ENCODE peak calls at places on chromosomes 16 and 17, in nine cellular contexts. M, A, I, N, B, J, R, E and G are unnamed samples.
A peak's percentile ranks its signal among the peaks of the same experiment; 100 is the strongest.

GRCh38 chr17:63841350-63842172 is 924 bp downstream of the SMARCD2 start:
- DNase-seq in M (peak; percentile 61), A (peak; percentile 60), I (peak; percentile 65), N (peak; percentile 64), B (peak; percentile 60), J (no peak), R (peak; percentile 34), E (peak; percentile 54), G (peak; percentile 83)

GRCh38 chr16:22369221-22369811 is 5.1 kb downstream of the CDR2 start:
- DNase-seq in M (no peak), A (no peak), I (no peak), N (no peak), B (no peak), J (no peak), R (peak; percentile 79), E (no peak), G (no peak)

GRCh38 chr16:51050379-51050710 is 100.7 kb downstream of the SALL1 start:
- DNase-seq in M (no peak), A (no peak), I (no peak), N (no peak), B (no peak), J (no peak), R (no peak), E (no peak), G (peak; percentile 60)

GRCh38 chr16:85687651-85688471 is 893 bp downstream of the GINS2 start:
- DNase-seq in M (no peak), A (no peak), I (peak; percentile 54), N (no peak), B (no peak), J (no peak), R (no peak), E (no peak), G (no peak)

GRCh38 chr16:47136101-47136820 is 7.5 kb downstream of the NETO2 start:
- DNase-seq in M (no peak), A (no peak), I (no peak), N (no peak), B (no peak), J (peak; percentile 21), R (peak; percentile 45), E (no peak), G (no peak)

GRCh38 chr17:7475764-7476422 is 3.5 kb downstream of the ZBTB4 start:
- DNase-seq in M (peak; percentile 36), A (no peak), I (peak; percentile 43), N (peak; percentile 71), B (no peak), J (no peak), R (peak; percentile 41), E (peak; percentile 74), G (no peak)

GRCh38 chr17:41885733-41886132 is 20.5 kb upstream of the KLHL11 start:
- DNase-seq in M (no peak), A (no peak), I (no peak), N (no peak), B (no peak), J (no peak), R (no peak), E (no peak), G (no peak)

GRCh38 chr16:68668266-68668665 is 23.2 kb downstream of the CDH3 start:
- DNase-seq in M (no peak), A (no peak), I (no peak), N (no peak), B (no peak), J (no peak), R (peak; percentile 5), E (no peak), G (no peak)

GRCh38 chr16:84532855-84533486 is 28.5 kb upstream of the MEAK7 start:
- DNase-seq in M (no peak), A (no peak), I (no peak), N (no peak), B (no peak), J (no peak), R (no peak), E (no peak), G (no peak)

GRCh38 chr17:3818786-3819185 is 17.8 kb upstream of the ITGAE start:
- DNase-seq in M (no peak), A (no peak), I (no peak), N (no peak), B (no peak), J (no peak), R (no peak), E (no peak), G (no peak)

GRCh38 chr17:62968445-62968923 is 2.4 kb downstream of the TANC2 start:
- DNase-seq in M (peak; percentile 35), A (peak; percentile 37), I (peak; percentile 44), N (peak; percentile 40), B (no peak), J (peak; percentile 83), R (peak; percentile 94), E (peak; percentile 49), G (no peak)

GRCh38 chr17:13813347-13814240 is 211.9 kb upstream of the HS3ST3A1 start:
- DNase-seq in M (no peak), A (no peak), I (no peak), N (no peak), B (no peak), J (no peak), R (no peak), E (no peak), G (no peak)

GRCh38 chr17:27807567-27808470 is 7.5 kb upstream of the NOS2 start:
- DNase-seq in M (no peak), A (peak; percentile 49), I (peak; percentile 74), N (no peak), B (no peak), J (no peak), R (no peak), E (no peak), G (no peak)

GRCh38 chr17:61737820-61738219 is 125.5 kb downstream of the BRIP1 start:
- DNase-seq in M (no peak), A (no peak), I (no peak), N (no peak), B (no peak), J (no peak), R (no peak), E (no peak), G (no peak)

GRCh38 chr16:27286446-27286845 is 17.9 kb upstream of the NSMCE1 start:
- DNase-seq in M (no peak), A (no peak), I (no peak), N (peak; percentile 31), B (no peak), J (no peak), R (peak; percentile 97), E (no peak), G (no peak)

GRCh38 chr17:57518587-57519118 is 226.4 kb downstream of the CCDC182 start:
- DNase-seq in M (no peak), A (no peak), I (no peak), N (no peak), B (no peak), J (no peak), R (no peak), E (no peak), G (no peak)

GRCh38 chr17:48647103-48647963 is 21.2 kb upstream of the HOXB9 start:
- DNase-seq in M (no peak), A (no peak), I (peak; percentile 63), N (no peak), B (no peak), J (no peak), R (no peak), E (no peak), G (no peak)

GRCh38 chr17:31073411-31073810 is 21.4 kb upstream of the NF1 start:
- DNase-seq in M (no peak), A (no peak), I (peak; percentile 24), N (no peak), B (no peak), J (no peak), R (no peak), E (no peak), G (no peak)

GRCh38 chr16:3822366-3823045 is 58.0 kb downstream of the CREBBP start:
- DNase-seq in M (no peak), A (no peak), I (no peak), N (peak; percentile 39), B (no peak), J (no peak), R (peak; percentile 20), E (no peak), G (no peak)
- H3K27ac ChIP-seq in M (no peak overlapping the region), A (no peak overlapping the region), I (no peak overlapping the region), N (peak overlapping the region; percentile 64), B (no peak overlapping the region), J (no peak overlapping the region), R (no peak overlapping the region), E (no peak overlapping the region), G (no peak overlapping the region)

GRCh38 chr16:4184038-4184702 is 57.7 kb downstream of the SRL start:
- DNase-seq in M (peak; percentile 21), A (no peak), I (no peak), N (no peak), B (no peak), J (no peak), R (no peak), E (no peak), G (no peak)
- TF ChIP-seq POLR2A in M (no peak), A (no peak), I (no peak), N (no peak), B (no peak), J (no peak), R (no peak), E (no peak), G (no peak)

DNA sequence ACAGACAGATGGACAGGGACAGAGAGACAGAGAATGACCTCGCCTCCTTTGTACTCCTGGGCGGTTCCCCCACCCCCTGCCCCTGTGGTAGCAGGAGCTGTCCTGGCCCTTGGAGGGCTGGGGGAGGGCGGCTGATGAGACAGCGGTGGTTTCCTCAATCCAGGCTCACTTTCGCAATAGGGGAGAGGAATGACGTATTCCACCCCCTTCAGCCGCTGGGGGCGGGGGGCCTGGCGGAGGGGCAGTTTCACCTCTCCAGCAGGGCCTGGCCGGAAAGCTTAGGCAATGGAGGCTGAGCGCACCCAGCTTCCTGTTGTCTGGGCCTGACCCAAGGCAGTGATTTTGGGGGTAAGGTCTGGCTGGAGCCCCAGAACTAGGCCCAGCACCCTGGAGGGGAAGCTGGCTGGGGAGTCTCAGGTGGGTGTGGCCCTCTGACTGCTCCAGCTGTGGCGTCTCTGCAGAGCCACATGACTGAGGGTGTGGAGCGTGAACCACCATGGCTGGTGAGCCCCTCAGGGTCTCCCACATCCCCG is 7.4 kb downstream of the FMNL1 start:
- DNase-seq in M (peak; percentile 50), A (peak; percentile 70), I (peak; percentile 87), N (peak; percentile 87), B (no peak), J (no peak), R (peak; percentile 96), E (peak; percentile 85), G (peak; percentile 82)
- H3K27ac ChIP-seq in M (peak overlapping the region; percentile 74), A (peak overlapping the region; percentile 93), I (peak overlapping the region; percentile 84), N (peak overlapping the region; percentile 58), B (peak overlapping the region; percentile 94), J (peak overlapping the region; percentile 26), R (peak overlapping the region; percentile 91), E (no peak overlapping the region), G (peak overlapping the region; percentile 77)

DNA sequence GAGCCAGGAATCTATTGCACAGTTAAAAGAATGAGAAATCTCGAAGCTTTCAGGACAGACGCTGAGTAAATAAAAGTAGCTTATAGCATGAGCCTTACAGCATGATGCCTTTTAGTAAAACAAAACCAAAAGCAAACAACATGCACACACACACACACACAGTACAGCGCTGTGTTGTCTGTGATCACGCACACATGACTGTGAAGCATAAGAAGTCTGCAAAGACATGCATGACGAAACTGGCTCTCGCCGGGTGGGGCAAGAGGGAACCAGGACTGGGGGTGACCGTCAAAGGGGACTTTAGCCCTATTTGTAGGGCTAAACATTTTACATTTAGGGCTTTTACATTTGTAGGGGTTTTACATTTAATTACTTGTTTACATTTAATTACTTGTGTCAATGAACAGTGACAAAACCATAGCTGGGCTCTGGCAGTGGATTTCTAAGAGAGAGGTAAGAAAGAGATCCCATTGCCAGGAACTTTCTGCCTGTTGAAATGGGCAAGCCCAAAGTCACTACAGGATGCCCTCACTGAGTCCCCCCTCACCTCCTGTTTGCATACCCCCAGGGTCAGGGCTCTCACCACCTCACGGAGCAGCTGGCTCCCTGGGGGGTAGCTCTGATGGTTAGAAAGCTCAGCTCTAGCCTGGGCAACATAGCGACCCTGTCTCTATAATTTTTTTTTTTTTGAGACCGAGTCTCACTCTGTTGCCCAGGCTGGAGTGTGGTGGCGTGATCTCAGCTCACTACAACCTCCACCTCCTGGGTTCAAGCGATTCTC is 2.0 kb upstream of the TNFRSF13B start:
- DNase-seq in M (no peak), A (no peak), I (no peak), N (no peak), B (no peak), J (no peak), R (no peak), E (no peak), G (no peak)
- TF ChIP-seq POLR2A in M (no peak), A (no peak), I (no peak), N (no peak), B (no peak), J (no peak), R (no peak), E (no peak), G (no peak)